ENCODE peak calls at places on chromosomes 1 and 21, in ten cellular contexts. Y, H, P, T, U, G, E, O, A and I are unnamed samples. For H3K4me1 and H3K27me3, the result is how much of the 10 kb centered on the place peaks cover.

GRCh38 chr1:192809286-192810252 is 730 bp downstream of the RGS2 start:
- DNase-seq in Y (no peak), H (no peak), P (no peak), T (peak), U (peak), G (peak), E (peak), O (peak), A (peak), I (peak)

GRCh38 chr1:12519708-12520364 is 98.2 kb downstream of the DHRS3 start:
- DNase-seq in Y (no peak), H (no peak), P (no peak), T (no peak), U (no peak), G (no peak), E (no peak), O (no peak), A (no peak), I (no peak)

GRCh38 chr1:95994643-95995042 is 726.9 kb upstream of the PTBP2 start:
- DNase-seq in Y (no peak), H (no peak), P (no peak), T (no peak), U (no peak), G (no peak), E (no peak), O (no peak), A (no peak), I (no peak)

GRCh38 chr1:182087304-182087703 is 25.8 kb upstream of the ZNF648 start:
- DNase-seq in Y (no peak), H (no peak), P (no peak), T (no peak), U (no peak), G (no peak), E (no peak), O (no peak), A (no peak), I (no peak)

GRCh38 chr1:21852282-21853129 is 40.4 kb downstream of the LDLRAD2 start:
- DNase-seq in Y (peak), H (no peak), P (no peak), T (no peak), U (no peak), G (no peak), E (no peak), O (no peak), A (no peak), I (no peak)

GRCh38 chr1:172293379-172293778 is 127.1 kb upstream of the C1orf105 start:
- DNase-seq in Y (no peak), H (no peak), P (no peak), T (peak), U (no peak), G (no peak), E (no peak), O (no peak), A (no peak), I (no peak)

GRCh38 chr1:28983509-28984310 is 69.3 kb downstream of the EPB41 start:
- DNase-seq in Y (no peak), H (no peak), P (no peak), T (no peak), U (no peak), G (peak), E (no peak), O (no peak), A (no peak), I (peak)

GRCh38 chr1:59903136-59903754 is 23.3 kb downstream of the CYP2J2 start:
- DNase-seq in Y (no peak), H (no peak), P (no peak), T (no peak), U (no peak), G (peak), E (no peak), O (no peak), A (peak), I (peak)

GRCh38 chr1:92563457-92564216 is 76.9 kb upstream of the GFI1 start:
- DNase-seq in Y (peak), H (no peak), P (no peak), T (no peak), U (no peak), G (no peak), E (no peak), O (no peak), A (no peak), I (no peak)

GRCh38 chr1:246199086-246199485 is 308.0 kb downstream of the SMYD3 start:
- DNase-seq in Y (no peak), H (no peak), P (no peak), T (no peak), U (no peak), G (no peak), E (no peak), O (no peak), A (no peak), I (no peak)

GRCh38 chr1:162670928-162671663 is 38.8 kb downstream of the DDR2 start:
- DNase-seq in Y (no peak), H (no peak), P (no peak), T (peak), U (no peak), G (no peak), E (no peak), O (no peak), A (no peak), I (no peak)

GRCh38 chr1:5758859-5759578 is 233.2 kb downstream of the NPHP4 start:
- DNase-seq in Y (no peak), H (no peak), P (no peak), T (no peak), U (no peak), G (no peak), E (no peak), O (no peak), A (no peak), I (no peak)

GRCh38 chr1:6690186-6690585 is 11.4 kb downstream of the DNAJC11 start:
- DNase-seq in Y (no peak), H (no peak), P (no peak), T (no peak), U (no peak), G (no peak), E (no peak), O (no peak), A (no peak), I (no peak)

GRCh38 chr1:8297245-8297644 is 20.7 kb upstream of the SLC45A1 start:
- DNase-seq in Y (no peak), H (no peak), P (no peak), T (no peak), U (no peak), G (no peak), E (no peak), O (no peak), A (no peak), I (no peak)

GRCh38 chr1:225973158-225973557 is 26.0 kb downstream of the SDE2 start:
- DNase-seq in Y (no peak), H (peak), P (no peak), T (no peak), U (no peak), G (no peak), E (peak), O (no peak), A (no peak), I (no peak)

GRCh38 chr21:26389971-26390641 is 183.0 kb downstream of the CYYR1 start:
- DNase-seq in Y (no peak), H (peak), P (no peak), T (peak), U (no peak), G (peak), E (no peak), O (no peak), A (no peak), I (no peak)

GRCh38 chr1:3360646-3361257 is 93.7 kb upstream of the ARHGEF16 start:
- DNase-seq in Y (no peak), H (no peak), P (no peak), T (no peak), U (no peak), G (no peak), E (no peak), O (no peak), A (peak), I (no peak)

GRCh38 chr1:19066248-19066873 is 109.9 kb upstream of the IFFO2 start:
- DNase-seq in Y (no peak), H (peak), P (no peak), T (peak), U (no peak), G (peak), E (no peak), O (no peak), A (peak), I (no peak)

GRCh38 chr1:196910208-196910607 is 22.4 kb downstream of the CFHR4 start:
- DNase-seq in Y (no peak), H (no peak), P (no peak), T (peak), U (no peak), G (no peak), E (no peak), O (no peak), A (no peak), I (no peak)

GRCh38 chr1:206833741-206834140 is 31.7 kb upstream of the IL20 start:
- DNase-seq in Y (no peak), H (no peak), P (no peak), T (no peak), U (no peak), G (no peak), E (no peak), O (no peak), A (peak), I (no peak)

GRCh38 chr21:17438642-17439041 is 74.2 kb upstream of the CXADR start:
- DNase-seq in Y (no peak), H (no peak), P (no peak), T (no peak), U (no peak), G (peak), E (no peak), O (no peak), A (no peak), I (no peak)

GRCh38 chr1:4150262-4150661 is 250.2 kb upstream of the C1orf174 start:
- DNase-seq in Y (no peak), H (no peak), P (no peak), T (no peak), U (no peak), G (no peak), E (no peak), O (no peak), A (no peak), I (no peak)

GRCh38 chr1:98677288-98677687 is 15.8 kb downstream of the SNX7 start:
- DNase-seq in Y (no peak), H (no peak), P (no peak), T (peak), U (no peak), G (no peak), E (no peak), O (no peak), A (no peak), I (no peak)

GRCh38 chr1:157691285-157691920 is 9.2 kb downstream of the FCRL3 start:
- DNase-seq in Y (no peak), H (no peak), P (no peak), T (peak), U (no peak), G (peak), E (no peak), O (no peak), A (no peak), I (no peak)

GRCh38 chr1:113684153-113684541 is 75.1 kb downstream of the PHTF1 start:
- DNase-seq in Y (no peak), H (no peak), P (no peak), T (peak), U (peak), G (no peak), E (peak), O (no peak), A (peak), I (no peak)

GRCh38 chr1:1336931-1337792 is 6.1 kb downstream of the TAS1R3 start:
- DNase-seq in Y (no peak), H (no peak), P (no peak), T (no peak), U (no peak), G (no peak), E (no peak), O (no peak), A (no peak), I (no peak)

GRCh38 chr21:14526816-14527689 is 19.1 kb downstream of the SAMSN1 start:
- DNase-seq in Y (no peak), H (no peak), P (no peak), T (no peak), U (no peak), G (peak), E (no peak), O (no peak), A (no peak), I (no peak)

GRCh38 chr1:228989992-228990827 is 254.9 kb downstream of the RHOU start:
- DNase-seq in Y (no peak), H (no peak), P (peak), T (no peak), U (peak), G (no peak), E (peak), O (no peak), A (peak), I (peak)

GRCh38 chr1:154821083-154821482 is 49.0 kb downstream of the KCNN3 start:
- DNase-seq in Y (no peak), H (no peak), P (no peak), T (no peak), U (no peak), G (no peak), E (no peak), O (no peak), A (no peak), I (no peak)

GRCh38 chr1:39642796-39643195 is 3.4 kb upstream of the HEYL start:
- DNase-seq in Y (no peak), H (no peak), P (no peak), T (peak), U (peak), G (no peak), E (no peak), O (no peak), A (no peak), I (no peak)

GRCh38 chr1:2452583-2453315 is 23.3 kb upstream of the PLCH2 start:
- DNase-seq in Y (no peak), H (no peak), P (no peak), T (peak), U (no peak), G (no peak), E (no peak), O (no peak), A (no peak), I (no peak)

GRCh38 chr1:7940745-7941436 is at the start of gene TNFRSF9:
- DNase-seq in Y (no peak), H (peak), P (no peak), T (peak), U (no peak), G (no peak), E (no peak), O (peak), A (no peak), I (peak)

GRCh38 chr1:32759521-32759980 is 57.0 kb upstream of the SYNC start:
- DNase-seq in Y (no peak), H (peak), P (no peak), T (no peak), U (no peak), G (no peak), E (no peak), O (no peak), A (peak), I (peak)

GRCh38 chr1:2204384-2205190 is 10.0 kb upstream of the FAAP20 start:
- DNase-seq in Y (no peak), H (no peak), P (no peak), T (peak), U (peak), G (no peak), E (peak), O (no peak), A (peak), I (peak)

GRCh38 chr1:75099581-75099980 is 34.6 kb upstream of the LHX8 start:
- DNase-seq in Y (no peak), H (no peak), P (no peak), T (no peak), U (no peak), G (no peak), E (no peak), O (no peak), A (no peak), I (no peak)

GRCh38 chr1:40862008-40862863 is at the start of gene CITED4:
- DNase-seq in Y (peak), H (peak), P (peak), T (peak), U (peak), G (peak), E (peak), O (peak), A (peak), I (peak)
- TF ChIP-seq CTCF in Y (no peak), H (peak), P (peak), T (peak), U (peak), G (peak), E (no peak), O (no peak), A (peak), I (no peak)

DNA sequence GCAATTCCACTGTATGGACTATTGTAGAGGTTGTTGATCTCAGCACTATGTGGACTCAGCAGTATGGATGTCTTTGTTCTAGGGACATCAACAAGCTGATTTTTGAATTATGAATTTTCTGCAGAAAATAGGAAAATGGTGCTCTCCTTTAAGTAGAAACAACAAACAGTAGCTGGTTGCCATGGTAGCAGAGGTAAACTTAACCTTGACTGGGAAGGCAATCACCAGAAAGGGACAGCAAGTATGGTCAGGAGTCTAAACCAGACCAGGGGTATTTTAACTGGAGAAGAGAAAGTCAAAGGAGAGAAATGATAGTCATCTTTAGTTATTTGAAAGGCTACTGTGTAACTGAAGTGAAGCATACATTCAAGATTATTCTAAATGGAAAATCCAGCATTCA is 22.3 kb downstream of the WLS start:
- DNase-seq in Y (no peak), H (no peak), P (no peak), T (no peak), U (no peak), G (no peak), E (no peak), O (no peak), A (no peak), I (no peak)
- H3K4me1 ChIP-seq in Y (under half), H (under half), P (under half), T (under half), U (under half), G (under half), E (under half), O (under half), A (under half), I (under half)

DNA sequence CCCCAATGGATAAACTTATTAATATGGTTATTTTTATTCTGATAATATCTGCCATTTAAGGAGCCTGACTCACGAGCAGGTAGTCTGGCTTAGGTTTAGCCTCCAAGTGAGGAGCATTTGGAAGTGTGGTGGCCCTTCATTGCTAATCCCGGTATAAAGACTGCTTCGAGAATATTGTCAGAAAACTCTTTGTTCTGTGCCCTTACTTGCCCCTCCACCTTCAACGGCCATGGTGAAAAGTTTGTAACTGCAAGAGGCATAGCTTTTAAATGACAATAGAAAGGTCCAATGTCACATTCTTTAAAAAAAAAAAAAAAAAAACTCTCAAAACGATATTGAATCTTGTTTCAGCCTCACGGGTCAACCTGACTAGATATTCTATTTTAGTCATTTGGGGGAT is 157.4 kb upstream of the PROX1 start:
- DNase-seq in Y (no peak), H (no peak), P (no peak), T (no peak), U (no peak), G (no peak), E (no peak), O (no peak), A (no peak), I (no peak)
- H3K27me3 ChIP-seq in Y (under half), H (under half), P (under half), T (under half), U (under half), G (under half), E (under half), O (under half), A (under half), I (under half)

GRCh38 chr1:236137285-236137852 is 5.0 kb upstream of the GPR137B start:
- DNase-seq in Y (no peak), H (no peak), P (no peak), T (no peak), U (no peak), G (no peak), E (no peak), O (no peak), A (no peak), I (no peak)

GRCh38 chr1:236140705-236141446 is 1.5 kb upstream of the GPR137B start:
- DNase-seq in Y (no peak), H (no peak), P (no peak), T (peak), U (no peak), G (no peak), E (no peak), O (no peak), A (no peak), I (no peak)

GRCh38 chr1:236141447-236142357 is 637 bp upstream of the GPR137B start:
- DNase-seq in Y (no peak), H (no peak), P (no peak), T (peak), U (no peak), G (peak), E (no peak), O (no peak), A (peak), I (no peak)

GRCh38 chr1:236142358-236143103 is at the start of gene GPR137B:
- DNase-seq in Y (no peak), H (no peak), P (no peak), T (peak), U (no peak), G (peak), E (no peak), O (peak), A (peak), I (no peak)

DNA sequence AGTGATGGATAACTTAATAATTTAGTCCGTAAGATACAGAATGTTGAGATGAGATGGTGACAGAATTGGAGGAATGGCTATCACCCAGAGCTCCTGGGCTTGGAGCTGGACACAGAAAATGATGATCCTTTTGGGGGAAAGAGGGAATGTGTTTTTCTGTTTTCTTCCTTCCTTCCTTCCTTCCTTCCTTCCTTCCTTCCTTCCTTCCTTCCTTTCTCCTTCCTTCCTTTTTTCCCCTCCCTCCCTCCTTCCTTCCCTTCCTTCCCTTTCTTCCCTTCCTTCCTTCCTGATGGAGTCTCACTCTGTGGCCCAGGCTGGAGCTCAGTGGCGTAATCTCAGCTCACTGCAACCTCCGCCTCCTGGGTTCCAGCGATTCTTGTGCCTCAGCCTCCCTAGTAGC is 2.8 kb upstream of the GPR137B start:
- DNase-seq in Y (no peak), H (no peak), P (no peak), T (no peak), U (no peak), G (no peak), E (no peak), O (no peak), A (no peak), I (no peak)
- TF ChIP-seq CTCF in Y (no peak), H (no peak), P (no peak), T (no peak), U (no peak), G (no peak), E (no peak), O (no peak), A (no peak), I (no peak)

DNA sequence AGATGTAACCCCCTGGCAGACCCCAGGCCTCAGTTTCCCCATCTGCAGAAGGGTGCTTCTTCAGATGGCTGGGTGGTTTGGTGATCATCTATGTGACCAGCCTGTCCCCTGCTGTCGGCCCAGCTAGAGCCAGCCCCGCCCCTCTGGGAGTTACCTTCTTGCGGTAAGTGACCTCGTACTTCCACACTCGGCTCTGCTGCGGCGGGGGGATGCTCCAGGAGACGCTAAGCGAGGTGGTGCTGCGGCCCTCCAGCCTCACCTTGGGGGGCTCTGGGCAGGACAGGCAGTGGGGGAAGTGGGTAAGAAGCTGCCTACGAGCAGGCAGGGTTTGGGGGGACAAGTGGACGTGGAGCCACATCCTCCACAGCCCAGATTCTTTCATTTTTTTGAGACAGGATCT is 20.4 kb downstream of the EPHA2 start:
- DNase-seq in Y (no peak), H (no peak), P (no peak), T (no peak), U (no peak), G (no peak), E (no peak), O (no peak), A (no peak), I (no peak)
- H3K4me1 ChIP-seq in Y (under half), H (under half), P (under half), T (under half), U (under half), G (under half), E (under half), O (under half), A (under half), I (under half)

DNA sequence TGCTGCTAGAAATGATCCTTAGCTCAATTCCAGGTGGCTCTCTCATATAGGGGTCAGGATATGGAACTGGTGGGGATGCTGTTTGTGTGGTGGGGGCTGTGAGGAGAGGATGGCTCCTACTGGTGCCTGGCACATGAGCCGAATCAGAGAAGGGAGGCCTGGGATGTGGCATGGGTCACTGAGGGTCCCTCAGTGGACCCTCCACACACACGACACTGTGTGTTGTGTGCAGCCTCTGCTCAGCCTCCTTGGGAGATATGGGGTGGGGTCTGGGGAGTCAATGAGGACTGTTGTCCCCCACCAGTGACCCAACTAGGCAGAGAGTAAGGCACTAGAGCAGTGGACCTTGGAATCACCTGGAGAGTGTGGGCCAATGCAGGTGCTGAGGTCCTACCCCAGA is 3.2 kb upstream of the LRRN2 start:
- DNase-seq in Y (no peak), H (no peak), P (no peak), T (no peak), U (peak), G (no peak), E (no peak), O (no peak), A (no peak), I (no peak)
- H3K27me3 ChIP-seq in Y (under half), H (under half), P (under half), T (under half), U (under half), G (half or more), E (under half), O (under half), A (under half), I (under half)